ENCODE peak calls at places on chromosomes 1 and 21, in ten cellular contexts. C, N, V, I, U, E, F, Q, K and W are unnamed samples. For H3K4me1, the result is how much of the 10 kb centered on the place peaks cover.

GRCh38 chr1:40784141-40784770 is 669 bp downstream of the KCNQ4 start:
- DNase-seq in Q (no peak), N (peak), V (no peak), E (no peak), U (peak), K (no peak), I (no peak), F (no peak), C (no peak), W (peak)

GRCh38 chr1:223765036-223765718 is 52.8 kb downstream of the CAPN2 start:
- DNase-seq in C (no peak), Q (no peak), E (peak), N (peak), I (no peak), F (no peak), V (peak), U (peak), K (no peak), W (peak)

GRCh38 chr1:91707890-91708218 is 178.1 kb downstream of the TGFBR3 start:
- DNase-seq in C (no peak), Q (no peak), K (no peak), N (no peak), E (no peak), V (no peak), F (no peak), I (no peak), U (no peak), W (no peak)

GRCh38 chr21:18477059-18477458 is 73.5 kb upstream of the TMPRSS15 start:
- DNase-seq in N (no peak), V (no peak), K (no peak), C (no peak), F (no peak), E (no peak), I (no peak), Q (no peak), U (no peak), W (no peak)

GRCh38 chr21:35249636-35250035 is 200.5 kb upstream of the RUNX1 start:
- DNase-seq in C (no peak), F (no peak), E (no peak), Q (no peak), N (no peak), V (no peak), K (no peak), I (no peak), U (no peak), W (no peak)

GRCh38 chr1:226956942-226957713 is 17.0 kb downstream of the COQ8A start:
- DNase-seq in V (no peak), I (no peak), N (no peak), E (no peak), K (no peak), Q (no peak), C (no peak), U (no peak), F (no peak), W (no peak)

GRCh38 chr1:88891318-88892145 is at the start of gene GTF2B:
- DNase-seq in N (peak), F (peak), V (peak), E (peak), U (peak), K (peak), C (peak), Q (peak), I (peak), W (peak)

GRCh38 chr1:193308438-193308837 is 122.0 kb upstream of the B3GALT2 start:
- DNase-seq in I (no peak), C (no peak), N (no peak), Q (no peak), K (no peak), F (no peak), V (peak), U (peak), E (peak), W (no peak)

GRCh38 chr1:3552176-3552575 is 59.1 kb downstream of the MEGF6 start:
- DNase-seq in N (no peak), Q (no peak), K (no peak), I (no peak), C (no peak), E (no peak), U (no peak), V (no peak), F (no peak), W (no peak)

GRCh38 chr1:63787875-63788274 is 14.1 kb downstream of the ROR1 start:
- DNase-seq in E (no peak), N (no peak), C (no peak), K (no peak), Q (no peak), V (no peak), U (no peak), F (no peak), I (no peak), W (no peak)

GRCh38 chr1:7371926-7372325 is 399.2 kb upstream of the VAMP3 start:
- DNase-seq in N (no peak), K (peak), F (no peak), U (no peak), V (no peak), Q (no peak), I (no peak), C (no peak), E (no peak), W (peak)

GRCh38 chr1:100502052-100502792 is 35.7 kb upstream of the GPR88 start:
- DNase-seq in K (no peak), Q (no peak), N (no peak), C (no peak), F (no peak), I (no peak), U (peak), E (peak), V (peak), W (no peak)

GRCh38 chr1:230105754-230106625 is 39.0 kb downstream of the GALNT2 start:
- DNase-seq in F (no peak), V (peak), K (no peak), I (peak), Q (no peak), U (peak), N (no peak), E (peak), C (peak), W (no peak)

GRCh38 chr1:28835237-28835650 is 23.3 kb downstream of the OPRD1 start:
- DNase-seq in N (no peak), Q (no peak), K (no peak), E (no peak), V (no peak), I (no peak), C (no peak), U (no peak), F (no peak), W (no peak)

GRCh38 chr21:26836546-26836945 is 8.7 kb downstream of the ADAMTS1 start:
- DNase-seq in N (no peak), I (no peak), K (no peak), F (no peak), E (no peak), U (no peak), V (no peak), Q (no peak), C (no peak), W (no peak)

GRCh38 chr1:210922666-210923065 is 211.3 kb downstream of the KCNH1 start:
- DNase-seq in F (no peak), I (no peak), V (no peak), U (no peak), N (no peak), E (no peak), C (no peak), K (no peak), Q (no peak), W (no peak)

GRCh38 chr1:12296623-12297022 is 66.8 kb downstream of the VPS13D start:
- DNase-seq in K (no peak), F (no peak), E (peak), U (peak), Q (no peak), I (no peak), V (peak), C (no peak), N (no peak), W (no peak)

GRCh38 chr1:232617237-232617636 is 12.7 kb downstream of the SIPA1L2 start:
- DNase-seq in E (no peak), I (no peak), V (peak), F (no peak), K (no peak), C (no peak), N (no peak), Q (no peak), U (no peak), W (no peak)

GRCh38 chr1:43227138-43227836 is 42.5 kb upstream of the TMEM125 start:
- DNase-seq in Q (peak), E (peak), K (peak), I (peak), U (peak), F (peak), V (peak), N (peak), C (peak), W (peak)

GRCh38 chr1:67674260-67675011 is 10.6 kb upstream of the GADD45A start:
- DNase-seq in F (peak), U (peak), I (peak), K (no peak), C (no peak), V (peak), E (peak), N (peak), Q (peak), W (peak)

GRCh38 chr1:99005537-99005942 is 879 bp upstream of the PLPPR5 start:
- DNase-seq in N (no peak), V (peak), Q (no peak), I (no peak), K (no peak), U (peak), F (no peak), C (no peak), E (no peak), W (no peak)

GRCh38 chr1:190904091-190904695 is 426.5 kb upstream of the BRINP3 start:
- DNase-seq in N (no peak), V (peak), Q (no peak), K (no peak), F (no peak), I (no peak), U (no peak), C (no peak), E (peak), W (no peak)

GRCh38 chr1:32332290-32333079 is 3.5 kb downstream of the MARCKSL1 start:
- DNase-seq in E (no peak), F (no peak), U (no peak), N (no peak), V (no peak), K (no peak), I (no peak), Q (no peak), C (no peak), W (no peak)

GRCh38 chr1:15110128-15110866 is 43.2 kb upstream of the TMEM51 start:
- DNase-seq in C (no peak), N (no peak), E (no peak), Q (no peak), V (no peak), I (no peak), U (no peak), F (peak), K (no peak), W (no peak)

GRCh38 chr21:27134513-27134912 is 167.6 kb upstream of the ADAMTS5 start:
- DNase-seq in U (no peak), I (no peak), K (no peak), N (no peak), F (no peak), Q (no peak), V (peak), C (no peak), E (peak), W (no peak)

GRCh38 chr1:16236091-16236494 is 890 bp downstream of the CPLANE2 start:
- DNase-seq in N (no peak), E (peak), U (peak), I (peak), F (peak), Q (peak), C (peak), V (no peak), K (no peak), W (no peak)

GRCh38 chr21:14088391-14088790 is 122.4 kb downstream of the LIPI start:
- DNase-seq in I (no peak), F (no peak), U (no peak), K (no peak), V (no peak), E (no peak), Q (no peak), C (no peak), N (no peak), W (no peak)

GRCh38 chr1:173580081-173580480 is 22.8 kb downstream of the SLC9C2 start:
- DNase-seq in C (no peak), V (no peak), I (no peak), Q (no peak), E (no peak), K (no peak), N (no peak), F (no peak), U (no peak), W (no peak)

GRCh38 chr21:28018741-28019669 is 973.7 kb downstream of the LTN1 start:
- DNase-seq in V (no peak), Q (no peak), C (no peak), K (no peak), N (peak), E (peak), F (no peak), I (peak), U (no peak), W (no peak)

GRCh38 chr1:25707280-25708016 is 90.9 kb downstream of the MAN1C1 start:
- DNase-seq in F (no peak), I (no peak), C (no peak), E (peak), Q (no peak), U (peak), V (no peak), N (no peak), K (no peak), W (no peak)

GRCh38 chr1:99943238-99943794 is 26.5 kb upstream of the SLC35A3 start:
- DNase-seq in C (no peak), N (no peak), F (no peak), V (peak), I (no peak), U (peak), K (no peak), E (peak), Q (no peak), W (no peak)

GRCh38 chr1:40630488-40631223 is 34.8 kb downstream of the RIMS3 start:
- DNase-seq in I (peak), V (no peak), N (no peak), Q (no peak), F (no peak), K (no peak), C (peak), E (peak), U (peak), W (peak)

GRCh38 chr1:36159614-36160387 is 3.8 kb downstream of the MAP7D1 start:
- DNase-seq in E (no peak), K (peak), C (no peak), V (no peak), Q (no peak), I (no peak), N (no peak), F (no peak), U (no peak), W (no peak)

GRCh38 chr1:152110365-152110859 is 4.8 kb downstream of the TCHH start:
- DNase-seq in E (peak), I (no peak), N (peak), K (no peak), C (no peak), F (no peak), V (peak), Q (no peak), U (peak), W (peak)

GRCh38 chr1:9242338-9242969 is 7.9 kb downstream of the H6PD start:
- DNase-seq in U (no peak), N (peak), Q (no peak), F (no peak), K (peak), C (no peak), V (no peak), I (no peak), E (no peak), W (peak)

GRCh38 chr21:44931137-44931500 is 8.7 kb upstream of the SLX9 start:
- DNase-seq in N (peak), K (peak), Q (no peak), E (no peak), V (no peak), C (no peak), I (peak), U (peak), F (no peak), W (peak)
- H3K4me1 ChIP-seq in N (under half), K (under half), Q (half or more), E (under half), V (under half), C (under half), I (half or more), U (under half), F (under half), W (under half)

DNA sequence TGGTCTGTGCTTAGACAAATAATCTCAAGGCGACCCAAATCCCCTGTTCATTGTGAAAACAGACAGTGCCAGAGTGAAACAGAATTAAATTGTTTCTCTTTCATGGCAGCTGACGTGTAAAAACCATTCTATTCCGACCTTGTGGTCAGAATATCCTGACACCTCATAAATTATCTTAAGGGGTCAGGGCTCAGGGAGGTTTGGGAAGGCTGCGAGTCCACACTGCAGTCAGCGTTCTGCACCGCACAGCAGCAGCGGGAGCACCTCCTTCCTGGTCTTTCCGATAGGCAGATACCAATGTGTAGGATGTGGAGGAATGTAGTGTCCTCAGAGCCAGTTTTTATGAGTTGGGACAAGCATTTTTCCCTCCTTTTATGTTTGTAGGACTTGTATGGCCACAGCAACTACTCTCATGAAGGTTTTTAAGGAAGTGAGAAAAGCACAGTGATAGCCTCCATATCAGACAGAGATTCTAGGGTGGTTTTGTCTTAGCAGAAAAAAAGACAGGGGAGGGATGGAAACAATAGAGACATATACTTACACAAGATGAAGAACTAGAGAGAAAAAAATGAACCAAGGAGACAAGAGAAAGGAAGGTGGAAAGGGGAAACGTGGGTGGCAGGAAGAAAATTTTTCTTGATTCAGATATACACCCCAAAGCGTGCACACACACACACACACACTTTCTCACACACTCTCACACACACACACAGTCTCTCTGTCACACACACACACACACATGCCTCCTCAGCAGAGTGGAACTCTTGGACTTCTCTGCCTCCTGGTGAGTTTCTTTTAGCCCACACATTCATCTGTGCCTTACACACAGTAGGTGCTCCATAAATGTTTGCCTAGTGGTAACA is 68.6 kb downstream of the NTMT2 start:
- DNase-seq in V (peak), K (no peak), Q (no peak), E (peak), I (no peak), U (no peak), F (no peak), C (no peak), N (no peak), W (no peak)
- H3K27ac ChIP-seq in V (peak), K (no peak), Q (no peak), E (no peak), I (no peak), U (no peak), F (no peak), C (no peak), N (no peak), W (peak)

GRCh38 chr1:13749543-13750307 is 49.7 kb downstream of the PRDM2 start:
- DNase-seq in V (peak), C (no peak), K (peak), U (peak), F (peak), N (peak), I (peak), E (peak), Q (no peak), W (peak)

GRCh38 chr1:13752852-13753251 is 52.9 kb downstream of the PRDM2 start:
- DNase-seq in E (no peak), Q (no peak), V (no peak), K (no peak), C (no peak), F (no peak), I (no peak), U (no peak), N (no peak), W (no peak)

GRCh38 chr1:13754003-13754402 is 54.0 kb downstream of the PRDM2 start:
- DNase-seq in U (no peak), I (no peak), E (no peak), N (no peak), V (no peak), F (no peak), K (no peak), Q (no peak), C (no peak), W (no peak)

GRCh38 chr1:13751985-13752384 is 52.0 kb downstream of the PRDM2 start:
- DNase-seq in N (no peak), F (no peak), Q (no peak), V (no peak), U (peak), E (no peak), C (no peak), K (no peak), I (no peak), W (no peak)

GRCh38 chr1:13751458-13751871 is 51.5 kb downstream of the PRDM2 start:
- DNase-seq in I (no peak), E (no peak), C (no peak), V (no peak), K (no peak), N (no peak), U (peak), F (no peak), Q (no peak), W (no peak)
- H3K4me1 ChIP-seq in I (half or more), E (under half), C (under half), V (under half), K (under half), N (half or more), U (under half), F (half or more), Q (under half), W (under half)

GRCh38 chr1:146021622-146022402 is at the start of gene HJV:
- DNase-seq in C (no peak), K (no peak), N (peak), F (no peak), E (no peak), Q (no peak), I (no peak), U (no peak), V (no peak), W (no peak)

GRCh38 chr1:146022403-146023127 is 1.0 kb upstream of the HJV start:
- DNase-seq in E (no peak), C (no peak), I (no peak), F (no peak), K (no peak), N (no peak), Q (no peak), U (no peak), V (no peak), W (no peak)

GRCh38 chr1:146019225-146020057 is 2.1 kb downstream of the HJV start:
- DNase-seq in C (no peak), Q (no peak), N (peak), E (no peak), U (no peak), V (no peak), I (no peak), K (no peak), F (no peak), W (no peak)

GRCh38 chr1:146020058-146020738 is 1.3 kb downstream of the HJV start:
- DNase-seq in I (no peak), Q (no peak), C (no peak), E (no peak), U (no peak), K (no peak), V (no peak), N (no peak), F (no peak), W (no peak)

DNA sequence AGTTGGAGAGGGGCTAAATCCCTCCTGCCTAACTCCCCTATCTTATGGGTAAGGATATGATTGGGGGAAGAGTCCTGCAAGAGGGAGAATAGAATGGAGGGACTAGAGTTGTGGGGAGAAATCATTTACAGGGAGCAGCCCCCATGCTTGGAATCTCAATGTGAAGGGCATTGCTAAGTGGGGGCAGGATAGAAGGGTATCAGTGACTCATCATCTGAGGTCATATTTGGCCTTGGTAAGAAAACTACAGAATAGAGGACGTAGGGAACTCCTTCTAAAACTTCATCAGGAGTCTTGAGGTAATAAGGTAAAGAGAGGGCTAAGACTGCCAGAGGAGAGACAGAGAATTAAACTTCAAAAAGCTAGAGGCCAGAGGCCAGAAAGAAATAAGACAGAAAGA is 489 bp downstream of the HJV start:
- DNase-seq in I (no peak), Q (no peak), K (no peak), E (no peak), U (no peak), N (no peak), F (no peak), V (no peak), C (no peak), W (no peak)
- H3K27ac ChIP-seq in I (no peak), Q (no peak), K (no peak), E (no peak), U (no peak), N (peak), F (peak), V (no peak), C (no peak), W (peak)